ENCODE peak calls at places on chromosomes 12 and 14, in seven cellular contexts. One of them, this sample, is unnamed.

GRCh38 chr12:41904041-41904440 is 240.6 kb downstream of the GXYLT1 start:
- ATAC-seq in omental fat pad: no peak
- ATAC-seq in psoas muscle: no peak
- ATAC-seq in thoracic aorta: no peak
- ATAC-seq in left colon: no peak
- ATAC-seq in left lung: no peak
- ATAC-seq in activated CD8-positive, alpha-beta memory T cell treated with anti-CD3 and anti-CD28 coated beads, Interleukin-2, amount 10 ng/mL, durations not matched to agents 7 days and 5 days: no peak
- ATAC-seq in this sample: no peak

GRCh38 chr14:50031534-50032313 is 84.6 kb downstream of the VCPKMT start:
- ATAC-seq in left colon: no peak
- ATAC-seq in left lung: no peak
- ATAC-seq in psoas muscle: peak; percentile 65
- ATAC-seq in omental fat pad: no peak
- ATAC-seq in thoracic aorta: peak; percentile 9
- ATAC-seq in activated CD8-positive, alpha-beta memory T cell treated with anti-CD3 and anti-CD28 coated beads, Interleukin-2, amount 10 ng/mL, durations not matched to agents 7 days and 5 days: no peak
- ATAC-seq in this sample: peak; percentile 79

GRCh38 chr14:57889245-57889644 is 23.4 kb upstream of the SLC35F4 start:
- ATAC-seq in thoracic aorta: peak; percentile 46
- ATAC-seq in psoas muscle: no peak
- ATAC-seq in activated CD8-positive, alpha-beta memory T cell treated with anti-CD3 and anti-CD28 coated beads, Interleukin-2, amount 10 ng/mL, durations not matched to agents 7 days and 5 days: no peak
- ATAC-seq in left colon: no peak
- ATAC-seq in omental fat pad: no peak
- ATAC-seq in left lung: peak; percentile 81
- ATAC-seq in this sample: peak; percentile 31

GRCh38 chr12:118312578-118312977 is 60.1 kb downstream of the TAOK3 start:
- ATAC-seq in left colon: no peak
- ATAC-seq in activated CD8-positive, alpha-beta memory T cell treated with anti-CD3 and anti-CD28 coated beads, Interleukin-2, amount 10 ng/mL, durations not matched to agents 7 days and 5 days: peak; percentile 77
- ATAC-seq in psoas muscle: peak; percentile 60
- ATAC-seq in omental fat pad: no peak
- ATAC-seq in left lung: peak; percentile 40
- ATAC-seq in thoracic aorta: no peak
- ATAC-seq in this sample: no peak

GRCh38 chr12:3207858-3208257 is 130.7 kb downstream of the TSPAN9 start:
- ATAC-seq in activated CD8-positive, alpha-beta memory T cell treated with anti-CD3 and anti-CD28 coated beads, Interleukin-2, amount 10 ng/mL, durations not matched to agents 7 days and 5 days: peak; percentile 33
- ATAC-seq in omental fat pad: no peak
- ATAC-seq in thoracic aorta: no peak
- ATAC-seq in left colon: no peak
- ATAC-seq in psoas muscle: no peak
- ATAC-seq in left lung: no peak
- ATAC-seq in this sample: no peak

GRCh38 chr12:40184493-40185302 is 40.1 kb upstream of the LRRK2 start:
- ATAC-seq in activated CD8-positive, alpha-beta memory T cell treated with anti-CD3 and anti-CD28 coated beads, Interleukin-2, amount 10 ng/mL, durations not matched to agents 7 days and 5 days: no peak
- ATAC-seq in psoas muscle: no peak
- ATAC-seq in left lung: peak; percentile 83
- ATAC-seq in omental fat pad: no peak
- ATAC-seq in left colon: no peak
- ATAC-seq in thoracic aorta: no peak
- ATAC-seq in this sample: no peak

GRCh38 chr14:68787235-68787727 is 5.6 kb downstream of the ZFP36L1 start:
- ATAC-seq in psoas muscle: peak; percentile 14
- ATAC-seq in omental fat pad: no peak
- ATAC-seq in activated CD8-positive, alpha-beta memory T cell treated with anti-CD3 and anti-CD28 coated beads, Interleukin-2, amount 10 ng/mL, durations not matched to agents 7 days and 5 days: peak; percentile 18
- ATAC-seq in thoracic aorta: no peak
- ATAC-seq in left colon: no peak
- ATAC-seq in left lung: peak; percentile 15
- ATAC-seq in this sample: peak; percentile 2

GRCh38 chr14:74703043-74703442 is 9.8 kb downstream of the AREL1 start:
- ATAC-seq in omental fat pad: no peak
- ATAC-seq in thoracic aorta: no peak
- ATAC-seq in psoas muscle: no peak
- ATAC-seq in left colon: no peak
- ATAC-seq in activated CD8-positive, alpha-beta memory T cell treated with anti-CD3 and anti-CD28 coated beads, Interleukin-2, amount 10 ng/mL, durations not matched to agents 7 days and 5 days: no peak
- ATAC-seq in left lung: no peak
- ATAC-seq in this sample: no peak

GRCh38 chr12:15712823-15713663 is 76.1 kb downstream of the EPS8 start:
- ATAC-seq in thoracic aorta: peak; percentile 51
- ATAC-seq in left colon: peak; percentile 88
- ATAC-seq in left lung: peak; percentile 92
- ATAC-seq in omental fat pad: no peak
- ATAC-seq in activated CD8-positive, alpha-beta memory T cell treated with anti-CD3 and anti-CD28 coated beads, Interleukin-2, amount 10 ng/mL, durations not matched to agents 7 days and 5 days: no peak
- ATAC-seq in psoas muscle: peak; percentile 61
- ATAC-seq in this sample: peak; percentile 80

GRCh38 chr12:45590646-45591045 is 138.9 kb upstream of the ARID2 start:
- ATAC-seq in thoracic aorta: no peak
- ATAC-seq in activated CD8-positive, alpha-beta memory T cell treated with anti-CD3 and anti-CD28 coated beads, Interleukin-2, amount 10 ng/mL, durations not matched to agents 7 days and 5 days: no peak
- ATAC-seq in psoas muscle: no peak
- ATAC-seq in left lung: no peak
- ATAC-seq in left colon: no peak
- ATAC-seq in omental fat pad: no peak
- ATAC-seq in this sample: no peak

GRCh38 chr12:106001105-106001489 is 137.7 kb downstream of the NUAK1 start:
- ATAC-seq in left lung: no peak
- ATAC-seq in thoracic aorta: no peak
- ATAC-seq in left colon: no peak
- ATAC-seq in activated CD8-positive, alpha-beta memory T cell treated with anti-CD3 and anti-CD28 coated beads, Interleukin-2, amount 10 ng/mL, durations not matched to agents 7 days and 5 days: no peak
- ATAC-seq in psoas muscle: no peak
- ATAC-seq in omental fat pad: no peak
- ATAC-seq in this sample: no peak

GRCh38 chr14:64778114-64778754 is 74.0 kb downstream of the PLEKHG3 start:
- ATAC-seq in left lung: no peak
- ATAC-seq in left colon: no peak
- ATAC-seq in thoracic aorta: no peak
- ATAC-seq in omental fat pad: no peak
- ATAC-seq in activated CD8-positive, alpha-beta memory T cell treated with anti-CD3 and anti-CD28 coated beads, Interleukin-2, amount 10 ng/mL, durations not matched to agents 7 days and 5 days: no peak
- ATAC-seq in psoas muscle: peak; percentile 73
- ATAC-seq in this sample: no peak

GRCh38 chr12:130186101-130186465 is 23.8 kb downstream of the FZD10 start:
- ATAC-seq in left lung: no peak
- ATAC-seq in thoracic aorta: no peak
- ATAC-seq in left colon: no peak
- ATAC-seq in psoas muscle: no peak
- ATAC-seq in activated CD8-positive, alpha-beta memory T cell treated with anti-CD3 and anti-CD28 coated beads, Interleukin-2, amount 10 ng/mL, durations not matched to agents 7 days and 5 days: no peak
- ATAC-seq in omental fat pad: no peak
- ATAC-seq in this sample: no peak

GRCh38 chr14:94562941-94563883 is 2.0 kb downstream of the SERPINA4 start:
- ATAC-seq in psoas muscle: no peak
- ATAC-seq in left lung: no peak
- ATAC-seq in thoracic aorta: no peak
- ATAC-seq in activated CD8-positive, alpha-beta memory T cell treated with anti-CD3 and anti-CD28 coated beads, Interleukin-2, amount 10 ng/mL, durations not matched to agents 7 days and 5 days: no peak
- ATAC-seq in left colon: no peak
- ATAC-seq in omental fat pad: no peak
- ATAC-seq in this sample: no peak

GRCh38 chr14:87952307-87953094 is 40.5 kb downstream of the GALC start:
- ATAC-seq in activated CD8-positive, alpha-beta memory T cell treated with anti-CD3 and anti-CD28 coated beads, Interleukin-2, amount 10 ng/mL, durations not matched to agents 7 days and 5 days: peak; percentile 91
- ATAC-seq in left colon: no peak
- ATAC-seq in psoas muscle: no peak
- ATAC-seq in thoracic aorta: no peak
- ATAC-seq in omental fat pad: no peak
- ATAC-seq in left lung: no peak
- ATAC-seq in this sample: no peak

GRCh38 chr14:73276836-73277235 is 39.5 kb downstream of the PAPLN start:
- ATAC-seq in thoracic aorta: no peak
- ATAC-seq in psoas muscle: no peak
- ATAC-seq in activated CD8-positive, alpha-beta memory T cell treated with anti-CD3 and anti-CD28 coated beads, Interleukin-2, amount 10 ng/mL, durations not matched to agents 7 days and 5 days: no peak
- ATAC-seq in left colon: peak; percentile 13
- ATAC-seq in omental fat pad: peak; percentile 35
- ATAC-seq in left lung: peak; percentile 9
- ATAC-seq in this sample: no peak

GRCh38 chr12:120932956-120933526 is 28.9 kb upstream of the SPPL3 start:
- ATAC-seq in left lung: no peak
- ATAC-seq in psoas muscle: no peak
- ATAC-seq in activated CD8-positive, alpha-beta memory T cell treated with anti-CD3 and anti-CD28 coated beads, Interleukin-2, amount 10 ng/mL, durations not matched to agents 7 days and 5 days: no peak
- ATAC-seq in omental fat pad: no peak
- ATAC-seq in left colon: peak; percentile 58
- ATAC-seq in thoracic aorta: no peak
- ATAC-seq in this sample: no peak